ENCODE peak calls at places on chromosomes 3 and 15, in five cellular contexts. M, L, C, R and G are unnamed samples.

GRCh38 chr3:170555329-170555728 is 30.5 kb downstream of the SLC7A14 start:
- DNase-seq in C (no peak), L (no peak), M (no peak), R (no peak), G (no peak)

GRCh38 chr15:70475921-70476320 is 287.4 kb downstream of the UACA start:
- DNase-seq in C (no peak), L (no peak), R (no peak), M (no peak), G (no peak)

GRCh38 chr3:196645091-196645490 is 5.6 kb downstream of the NRROS start:
- DNase-seq in L (no peak), R (no peak), C (no peak), M (no peak), G (no peak)

GRCh38 chr15:95132774-95133173 is 901.4 kb downstream of the MCTP2 start:
- DNase-seq in M (no peak), L (no peak), C (no peak), R (no peak), G (no peak)

GRCh38 chr3:24315991-24316390 is 178.7 kb downstream of the THRB start:
- DNase-seq in R (no peak), C (no peak), M (no peak), L (no peak), G (no peak)

GRCh38 chr3:196080997-196081833 is 675 bp downstream of the TFRC start:
- DNase-seq in C (no peak), L (peak; percentile 35), M (peak; percentile 71), R (no peak), G (peak; percentile 42)

GRCh38 chr3:147034359-147034758 is 372.0 kb downstream of the ZIC4 start:
- DNase-seq in M (no peak), L (no peak), R (no peak), C (no peak), G (no peak)

GRCh38 chr15:45116482-45117326 is 2.6 kb downstream of the DUOXA2 start:
- DNase-seq in M (peak; percentile 61), L (no peak), C (no peak), R (no peak), G (no peak)

GRCh38 chr3:42582474-42583070 is 805 bp upstream of the SEC22C start:
- DNase-seq in L (no peak), C (peak; percentile 25), M (no peak), R (no peak), G (no peak)

GRCh38 chr3:40627095-40627494 is 102.3 kb downstream of the ZNF621 start:
- DNase-seq in M (no peak), L (no peak), R (no peak), C (no peak), G (no peak)

GRCh38 chr15:67017318-67017717 is 48.1 kb upstream of the SMAD3 start:
- DNase-seq in L (no peak), R (no peak), M (no peak), C (no peak), G (no peak)

GRCh38 chr15:46892621-46893160 is 824.6 kb upstream of the SEMA6D start:
- DNase-seq in C (no peak), R (no peak), L (no peak), M (no peak), G (no peak)

DNA sequence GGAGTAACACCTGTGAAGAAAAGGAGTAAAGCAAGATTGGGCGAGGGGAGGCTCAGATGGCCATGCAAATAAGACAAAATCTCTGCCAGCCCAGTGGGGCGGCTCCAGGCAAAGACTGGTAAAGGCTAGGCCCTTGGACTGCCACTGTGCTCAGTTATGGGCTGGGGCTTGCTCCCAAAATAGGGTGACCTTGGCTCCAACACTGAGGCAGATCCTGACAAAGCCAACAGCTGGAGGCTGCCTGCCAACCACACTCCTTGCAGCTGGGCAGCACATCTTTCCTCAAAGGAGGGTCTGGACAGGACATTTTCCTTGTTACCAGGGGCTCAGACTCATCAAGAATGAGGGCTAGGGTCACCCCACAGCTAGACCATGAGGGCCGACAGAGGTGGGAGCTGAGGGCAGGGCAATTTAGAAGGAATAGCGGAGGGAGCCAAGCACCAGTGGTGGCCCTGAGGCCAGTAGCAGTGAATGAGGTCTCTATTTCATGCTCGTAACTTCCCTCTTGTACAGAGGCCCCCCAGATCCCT is 86.1 kb downstream of the CHRD start:
- DNase-seq in C (no peak), L (no peak), R (no peak), M (no peak), G (no peak)
- TF ChIP-seq SUZ12 in C (no peak), L (no peak), R (no peak), M (no peak), G (no peak)

GRCh38 chr3:153219147-153219546 is 57.1 kb downstream of the RAP2B start:
- DNase-seq in L (no peak), M (no peak), R (no peak), C (no peak), G (no peak)
- TF ChIP-seq SUZ12 in L (no peak), M (no peak), R (no peak), C (no peak), G (no peak)

DNA sequence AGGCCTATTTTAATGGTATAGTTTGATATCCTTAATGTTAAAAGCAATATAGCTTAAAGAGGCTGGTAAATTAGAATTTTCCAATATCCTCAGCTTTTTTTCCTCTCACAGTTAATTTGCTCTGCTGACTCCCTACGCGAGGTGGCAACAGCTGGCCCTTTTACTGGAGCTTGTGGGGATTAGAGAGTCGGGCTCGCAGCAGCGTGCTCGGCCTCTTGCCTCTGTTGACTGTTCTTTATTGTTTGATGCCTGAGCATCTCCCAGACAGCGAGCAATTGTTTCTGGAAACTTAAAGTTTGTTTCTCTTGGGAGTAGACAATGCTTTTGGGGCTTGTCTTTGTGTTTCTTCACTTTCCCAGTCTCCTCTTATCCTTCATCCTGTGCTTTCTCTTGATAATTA is 80.8 kb downstream of the OPA1 start:
- DNase-seq in M (no peak), R (no peak), C (no peak), L (no peak), G (no peak)
- TF ChIP-seq SUZ12 in M (no peak), R (no peak), C (no peak), L (no peak), G (no peak)

GRCh38 chr3:3356836-3357235 is 177.3 kb upstream of the CRBN start:
- DNase-seq in R (no peak), L (no peak), M (no peak), C (no peak), G (no peak)
- TF ChIP-seq SUZ12 in R (no peak), L (no peak), M (no peak), C (no peak), G (no peak)

DNA sequence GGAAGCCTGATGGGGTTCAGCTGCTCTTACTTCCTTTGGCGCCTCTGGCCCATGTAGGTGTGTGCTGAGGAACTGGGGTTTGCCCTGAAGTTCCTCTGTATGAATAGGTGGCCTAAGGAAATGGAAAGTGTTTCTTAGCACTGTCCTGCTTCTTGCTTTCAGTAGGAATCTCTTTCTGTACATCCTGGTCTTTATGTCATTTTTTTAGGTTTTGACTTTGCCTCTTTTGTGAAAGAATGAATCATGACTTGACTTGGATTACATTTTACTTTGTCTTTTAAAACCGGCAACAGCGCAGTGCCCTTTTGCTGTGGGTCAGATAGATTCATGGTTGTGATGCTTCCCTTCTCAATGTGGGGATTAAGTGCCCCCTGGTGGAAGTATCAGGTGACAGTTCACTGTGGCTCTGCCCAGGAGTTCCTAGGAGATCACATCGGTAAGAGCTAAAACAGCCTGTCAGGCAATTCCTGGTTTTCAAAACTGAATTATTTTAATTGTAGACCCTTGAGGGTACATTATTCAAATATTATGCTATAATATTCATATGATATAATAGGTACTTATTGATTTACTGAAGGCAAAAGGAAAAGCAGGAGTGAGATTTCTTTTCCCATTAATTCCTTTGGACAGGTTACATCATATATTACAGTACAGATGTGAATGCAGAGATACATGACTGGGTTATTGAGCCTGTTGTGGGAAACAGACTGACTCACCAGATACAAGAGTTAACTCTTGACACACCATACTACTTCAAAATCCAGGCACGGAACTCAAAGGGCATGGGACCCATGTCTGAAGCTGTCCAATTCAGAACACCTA is 95.4 kb downstream of the HCN4 start:
- DNase-seq in C (peak; percentile 50), L (peak; percentile 42), M (peak; percentile 67), R (no peak), G (peak; percentile 69)
- TF ChIP-seq SUZ12 in C (no peak), L (no peak), M (no peak), R (no peak), G (no peak)

DNA sequence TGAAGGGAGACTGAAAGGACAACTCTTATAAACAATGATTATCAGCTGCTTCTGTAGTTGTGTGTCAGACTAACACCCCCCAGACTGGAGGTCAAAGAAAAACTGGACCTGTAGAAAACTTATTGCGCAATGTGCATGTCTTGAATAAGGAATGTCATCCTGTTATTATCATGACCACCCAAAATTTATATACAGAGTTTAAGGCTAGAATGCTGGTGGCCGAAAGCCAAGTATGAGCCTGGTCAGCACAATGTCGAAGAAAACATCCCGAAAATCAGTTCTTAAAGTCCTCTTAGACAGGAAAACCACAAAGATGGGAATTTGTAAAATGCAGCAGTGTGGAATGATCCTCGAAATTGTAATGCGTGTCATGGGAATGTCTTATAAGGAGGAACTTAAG is 29.3 kb downstream of the RFTN1 start:
- DNase-seq in L (no peak), C (no peak), M (no peak), R (no peak), G (no peak)
- TF ChIP-seq SUZ12 in L (no peak), C (no peak), M (no peak), R (no peak), G (no peak)

GRCh38 chr3:164883161-164883560 is 195.1 kb downstream of the SI start:
- DNase-seq in M (no peak), C (no peak), R (no peak), L (no peak), G (no peak)
- TF ChIP-seq SUZ12 in M (no peak), C (no peak), R (no peak), L (no peak), G (no peak)

GRCh38 chr3:39222462-39222861 is 30.1 kb upstream of the XIRP1 start:
- DNase-seq in C (no peak), M (no peak), R (no peak), L (no peak), G (no peak)

GRCh38 chr3:39228496-39228895 is 36.1 kb upstream of the XIRP1 start:
- DNase-seq in M (no peak), L (no peak), C (no peak), R (no peak), G (no peak)

GRCh38 chr3:39224288-39224687 is 31.9 kb upstream of the XIRP1 start:
- DNase-seq in L (peak; percentile 4), C (no peak), R (no peak), M (no peak), G (no peak)

GRCh38 chr3:39222939-39223338 is 30.5 kb upstream of the XIRP1 start:
- DNase-seq in L (no peak), R (no peak), C (no peak), M (no peak), G (no peak)

DNA sequence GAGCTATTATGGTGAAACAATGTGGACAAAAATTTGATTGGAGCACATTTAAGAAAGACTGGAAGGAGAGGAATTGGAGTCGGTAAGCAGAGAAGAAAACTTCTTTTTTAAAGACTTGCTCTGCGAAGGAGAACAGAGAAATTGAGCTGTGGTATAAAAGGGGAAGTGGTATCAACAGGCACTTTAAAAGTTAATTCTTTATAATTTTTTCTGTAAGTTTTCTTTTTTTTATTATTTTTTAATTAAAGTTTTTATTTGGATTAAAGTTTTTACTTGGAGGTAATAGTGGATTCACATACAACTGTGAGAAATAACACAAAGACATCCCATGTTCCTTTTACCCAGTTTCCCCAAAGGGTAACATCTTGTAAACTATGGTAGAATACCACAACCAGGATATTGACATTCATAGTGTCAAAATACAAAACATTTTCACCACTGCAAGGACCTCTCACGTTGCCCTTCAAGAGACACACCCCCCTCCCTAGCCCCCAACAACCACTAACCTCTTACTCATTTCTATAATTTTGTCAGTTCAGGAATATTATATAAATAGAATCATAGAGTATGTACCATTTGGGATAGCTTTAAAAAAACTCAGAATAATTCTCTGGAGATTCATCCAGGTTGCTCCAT is 33.8 kb upstream of the XIRP1 start:
- DNase-seq in L (no peak), C (no peak), M (no peak), R (no peak), G (no peak)
- TF ChIP-seq SUZ12 in L (no peak), C (no peak), M (no peak), R (no peak), G (no peak)

GRCh38 chr3:33231755-33232465 is 13.3 kb upstream of the SUSD5 start:
- DNase-seq in C (no peak), L (no peak), M (no peak), R (no peak), G (no peak)
- TF ChIP-seq SUZ12 in C (no peak), L (no peak), M (no peak), R (no peak), G (no peak)